ENCODE peak calls at places on chromosomes 13 and 19, in four cellular contexts. B, S, P and Y are unnamed samples.

GRCh38 chr13:23268441-23268840 is 87.7 kb downstream of the SGCG start:
- DNase-seq in S (no peak), B (no peak), P (no peak), Y (no peak)

GRCh38 chr19:34844254-34844653 is 71.2 kb upstream of the ZNF599 start:
- DNase-seq in P (no peak), S (no peak), B (no peak), Y (no peak)

GRCh38 chr13:100662470-100663211 is 12.0 kb downstream of the TMTC4 start:
- DNase-seq in S (no peak), P (no peak), B (no peak), Y (no peak)

GRCh38 chr13:24107955-24108614 is 52.4 kb upstream of the SPATA13 start:
- DNase-seq in P (no peak), S (no peak), B (no peak), Y (no peak)

GRCh38 chr19:48784527-48784926 is 26.3 kb downstream of the BCAT2 start:
- DNase-seq in B (no peak), P (peak; percentile 22), S (peak; percentile 38), Y (no peak)

GRCh38 chr19:47158879-47159509 is 28.4 kb downstream of the SAE1 start:
- DNase-seq in B (no peak), P (no peak), S (peak; percentile 65), Y (no peak)

GRCh38 chr19:45250216-45250831 is 747 bp upstream of the MARK4 start:
- DNase-seq in S (no peak), B (no peak), P (no peak), Y (no peak)

GRCh38 chr19:56597696-56598095 is 2.6 kb downstream of the ZNF71 start:
- DNase-seq in S (no peak), B (no peak), P (no peak), Y (no peak)

GRCh38 chr19:56119585-56119978 is 1.5 kb downstream of the ZNF787 start:
- DNase-seq in B (peak; percentile 71), S (peak; percentile 50), P (peak; percentile 43), Y (peak; percentile 46)

GRCh38 chr19:19540707-19541515 is 2.8 kb downstream of the CILP2 start:
- DNase-seq in S (peak; percentile 42), P (no peak), B (peak; percentile 77), Y (peak; percentile 28)

GRCh38 chr13:99496322-99497142 is 4.7 kb upstream of the TM9SF2 start:
- DNase-seq in S (peak; percentile 83), B (peak; percentile 44), P (peak; percentile 94), Y (peak; percentile 73)

GRCh38 chr13:34346626-34347025 is 528.7 kb downstream of the RFC3 start:
- DNase-seq in B (no peak), P (no peak), S (no peak), Y (no peak)

GRCh38 chr19:6030214-6030507 is 52.2 kb upstream of the RANBP3 start:
- DNase-seq in P (peak; percentile 74), B (no peak), S (peak; percentile 15), Y (no peak)

GRCh38 chr19:38687837-38688378 is 40.5 kb downstream of the ACTN4 start:
- DNase-seq in P (no peak), B (no peak), S (no peak), Y (no peak)

GRCh38 chr13:102555914-102556553 is 40.8 kb upstream of the TPP2 start:
- DNase-seq in S (peak; percentile 65), B (no peak), P (peak; percentile 52), Y (no peak)

GRCh38 chr19:3807574-3808354 is 21.6 kb upstream of the MATK start:
- DNase-seq in B (no peak), S (no peak), P (no peak), Y (no peak)

GRCh38 chr13:50208826-50209335 is 193.6 kb downstream of the KCNRG start:
- DNase-seq in B (peak; percentile 15), P (peak; percentile 82), S (peak; percentile 47), Y (peak; percentile 14)

GRCh38 chr13:24176351-24177101 is 16.0 kb downstream of the SPATA13 start:
- DNase-seq in B (no peak), P (no peak), S (peak; percentile 45), Y (no peak)

GRCh38 chr13:46121033-46121432 is 16.2 kb upstream of the CPB2 start:
- DNase-seq in S (no peak), B (no peak), P (no peak), Y (no peak)

GRCh38 chr13:72648513-72649065 is 78.8 kb downstream of the MZT1 start:
- DNase-seq in P (peak; percentile 17), B (no peak), S (peak; percentile 8), Y (no peak)

GRCh38 chr19:33715462-33715861 is 81.2 kb upstream of the KCTD15 start:
- DNase-seq in P (no peak), S (no peak), B (no peak), Y (no peak)

GRCh38 chr19:7811989-7812388 is 18.0 kb upstream of the EVI5L start:
- DNase-seq in B (no peak), P (no peak), S (no peak), Y (no peak)

GRCh38 chr13:29520671-29521070 is 74.8 kb downstream of the SLC7A1 start:
- DNase-seq in S (peak; percentile 53), B (no peak), P (peak; percentile 84), Y (no peak)

GRCh38 chr13:26502826-26503225 is 54.7 kb upstream of the WASF3 start:
- DNase-seq in P (no peak), S (peak; percentile 88), B (no peak), Y (no peak)

GRCh38 chr19:38951187-38951586 is 20.4 kb downstream of the MRPS12 start:
- DNase-seq in P (no peak), S (no peak), B (no peak), Y (no peak)

GRCh38 chr13:39818953-39819352 is 163.5 kb downstream of the COG6 start:
- DNase-seq in B (no peak), P (no peak), S (peak; percentile 83), Y (peak; percentile 25)

GRCh38 chr13:29963086-29963485 is 112.7 kb upstream of the UBL3 start:
- DNase-seq in P (no peak), B (no peak), S (no peak), Y (no peak)

GRCh38 chr13:34156841-34157365 is 339.0 kb downstream of the RFC3 start:
- DNase-seq in B (peak; percentile 73), S (peak; percentile 98), P (peak; percentile 97), Y (peak; percentile 86)

GRCh38 chr13:79659161-79659560 is 178.2 kb downstream of the NDFIP2 start:
- DNase-seq in B (no peak), S (peak; percentile 59), P (peak; percentile 13), Y (peak; percentile 42)

GRCh38 chr13:71865858-71866172 is 1.2 kb downstream of the DACH1 start:
- DNase-seq in S (peak; percentile 44), B (peak; percentile 24), P (no peak), Y (no peak)

GRCh38 chr19:53898680-53899341 is 10.3 kb upstream of the CACNG7 start:
- DNase-seq in S (no peak), P (no peak), B (no peak), Y (no peak)

GRCh38 chr13:59842507-59842906 is 321.2 kb downstream of the DIAPH3 start:
- DNase-seq in B (no peak), P (no peak), S (peak; percentile 34), Y (no peak)

GRCh38 chr19:7562646-7563393 is 27.3 kb downstream of the PNPLA6 start:
- DNase-seq in P (no peak), B (no peak), S (peak; percentile 18), Y (no peak)

GRCh38 chr13:86906458-86906857 is 764.7 kb upstream of the SLITRK5 start:
- DNase-seq in P (no peak), B (no peak), S (no peak), Y (no peak)

GRCh38 chr13:28324181-28324789 is 170.6 kb downstream of the FLT1 start:
- DNase-seq in P (peak; percentile 50), S (peak; percentile 90), B (peak; percentile 59), Y (peak; percentile 59)

GRCh38 chr13:113724780-113725315 is 34.2 kb upstream of the TMEM255B start:
- DNase-seq in B (peak; percentile 83), S (peak; percentile 81), P (peak; percentile 54), Y (peak; percentile 69)

GRCh38 chr13:43965446-43965845 is 85.7 kb downstream of the LACC1 start:
- DNase-seq in B (no peak), P (no peak), S (no peak), Y (no peak)

GRCh38 chr19:41449079-41449864 is 6.3 kb downstream of the ERICH4 start:
- DNase-seq in B (peak; percentile 65), P (peak; percentile 67), S (peak; percentile 91), Y (peak; percentile 74)

GRCh38 chr13:52374873-52375411 is 31.0 kb downstream of the THSD1 start:
- DNase-seq in S (no peak), B (no peak), P (no peak), Y (no peak)

GRCh38 chr13:102900193-102900608 is 54.4 kb downstream of the ERCC5 start:
- DNase-seq in S (no peak), B (no peak), P (no peak), Y (no peak)